ENCODE peak calls at places on chromosome 18, in nine cellular contexts. One of them, this sample, is unnamed.

GRCh38 chr18:12628706-12629702 is 28.9 kb downstream of the SPIRE1 start:
- DNase-seq in cardiac muscle cell: peak; percentile 48
- DNase-seq in stomach: no peak
- DNase-seq in H9: no peak
- DNase-seq in naive thymus-derived CD4-positive, alpha-beta T cell: no peak
- DNase-seq in heart right ventricle: no peak
- DNase-seq in sigmoid colon: no peak
- DNase-seq in lower lobe of right lung: no peak
- DNase-seq in Peyer's patch: no peak
- DNase-seq in this sample: no peak

GRCh38 chr18:33749831-33750230 is 171.8 kb downstream of the ASXL3 start:
- DNase-seq in sigmoid colon: peak; percentile 30
- DNase-seq in heart right ventricle: no peak
- DNase-seq in H9: no peak
- DNase-seq in naive thymus-derived CD4-positive, alpha-beta T cell: no peak
- DNase-seq in lower lobe of right lung: no peak
- DNase-seq in stomach: no peak
- DNase-seq in cardiac muscle cell: no peak
- DNase-seq in Peyer's patch: no peak
- DNase-seq in this sample: no peak

GRCh38 chr18:62325806-62326645 is 916 bp downstream of the TNFRSF11A start:
- DNase-seq in naive thymus-derived CD4-positive, alpha-beta T cell: no peak
- DNase-seq in Peyer's patch: peak; percentile 66
- DNase-seq in cardiac muscle cell: no peak
- DNase-seq in heart right ventricle: no peak
- DNase-seq in H9: no peak
- DNase-seq in lower lobe of right lung: no peak
- DNase-seq in stomach: no peak
- DNase-seq in sigmoid colon: no peak
- DNase-seq in this sample: no peak

GRCh38 chr18:30527226-30527625 is 515.3 kb downstream of the DSC3 start:
- DNase-seq in sigmoid colon: no peak
- DNase-seq in cardiac muscle cell: no peak
- DNase-seq in heart right ventricle: no peak
- DNase-seq in naive thymus-derived CD4-positive, alpha-beta T cell: no peak
- DNase-seq in Peyer's patch: no peak
- DNase-seq in lower lobe of right lung: no peak
- DNase-seq in H9: no peak
- DNase-seq in stomach: no peak
- DNase-seq in this sample: no peak

GRCh38 chr18:79750980-79751571 is 46.7 kb upstream of the KCNG2 start:
- DNase-seq in stomach: peak; percentile 83
- DNase-seq in heart right ventricle: no peak
- DNase-seq in naive thymus-derived CD4-positive, alpha-beta T cell: no peak
- DNase-seq in H9: no peak
- DNase-seq in lower lobe of right lung: no peak
- DNase-seq in cardiac muscle cell: no peak
- DNase-seq in sigmoid colon: peak; percentile 54
- DNase-seq in Peyer's patch: peak; percentile 93
- DNase-seq in this sample: no peak

GRCh38 chr18:9952633-9953416 is 39.0 kb downstream of the VAPA start:
- DNase-seq in naive thymus-derived CD4-positive, alpha-beta T cell: no peak
- DNase-seq in H9: no peak
- DNase-seq in stomach: no peak
- DNase-seq in sigmoid colon: no peak
- DNase-seq in lower lobe of right lung: no peak
- DNase-seq in Peyer's patch: no peak
- DNase-seq in cardiac muscle cell: no peak
- DNase-seq in heart right ventricle: no peak
- DNase-seq in this sample: no peak

GRCh38 chr18:50099725-50100414 is 95.1 kb downstream of the MYO5B start:
- DNase-seq in naive thymus-derived CD4-positive, alpha-beta T cell: no peak
- DNase-seq in stomach: no peak
- DNase-seq in H9: no peak
- DNase-seq in lower lobe of right lung: no peak
- DNase-seq in heart right ventricle: no peak
- DNase-seq in Peyer's patch: no peak
- DNase-seq in sigmoid colon: no peak
- DNase-seq in cardiac muscle cell: no peak
- DNase-seq in this sample: peak; percentile 3

GRCh38 chr18:374735-375168 is 106.9 kb upstream of the THOC1 start:
- DNase-seq in cardiac muscle cell: peak; percentile 24
- DNase-seq in heart right ventricle: no peak
- DNase-seq in sigmoid colon: peak; percentile 86
- DNase-seq in stomach: no peak
- DNase-seq in Peyer's patch: no peak
- DNase-seq in naive thymus-derived CD4-positive, alpha-beta T cell: no peak
- DNase-seq in lower lobe of right lung: no peak
- DNase-seq in H9: no peak
- DNase-seq in this sample: no peak

GRCh38 chr18:79873449-79874110 is 75.8 kb downstream of the KCNG2 start:
- DNase-seq in lower lobe of right lung: no peak
- DNase-seq in H9: peak; percentile 46
- DNase-seq in naive thymus-derived CD4-positive, alpha-beta T cell: no peak
- DNase-seq in heart right ventricle: no peak
- DNase-seq in cardiac muscle cell: no peak
- DNase-seq in stomach: no peak
- DNase-seq in Peyer's patch: no peak
- DNase-seq in sigmoid colon: no peak
- DNase-seq in this sample: no peak

GRCh38 chr18:26483633-26484032 is 64.7 kb downstream of the KCTD1 start:
- DNase-seq in lower lobe of right lung: no peak
- DNase-seq in stomach: no peak
- DNase-seq in cardiac muscle cell: peak; percentile 49
- DNase-seq in H9: no peak
- DNase-seq in heart right ventricle: no peak
- DNase-seq in sigmoid colon: no peak
- DNase-seq in naive thymus-derived CD4-positive, alpha-beta T cell: no peak
- DNase-seq in Peyer's patch: no peak
- DNase-seq in this sample: no peak

GRCh38 chr18:23422751-23423418 is 30.2 kb upstream of the RIOK3 start:
- DNase-seq in lower lobe of right lung: peak; percentile 86
- DNase-seq in sigmoid colon: no peak
- DNase-seq in naive thymus-derived CD4-positive, alpha-beta T cell: no peak
- DNase-seq in heart right ventricle: no peak
- DNase-seq in stomach: peak; percentile 57
- DNase-seq in Peyer's patch: peak; percentile 86
- DNase-seq in H9: no peak
- DNase-seq in cardiac muscle cell: peak; percentile 38
- DNase-seq in this sample: no peak

GRCh38 chr18:3720818-3721545 is 271.0 kb downstream of the TGIF1 start:
- DNase-seq in naive thymus-derived CD4-positive, alpha-beta T cell: no peak
- DNase-seq in H9: no peak
- DNase-seq in lower lobe of right lung: no peak
- DNase-seq in Peyer's patch: no peak
- DNase-seq in cardiac muscle cell: no peak
- DNase-seq in sigmoid colon: no peak
- DNase-seq in stomach: no peak
- DNase-seq in heart right ventricle: no peak
- DNase-seq in this sample: no peak

GRCh38 chr18:35502062-35502461 is 4.3 kb upstream of the INO80C start:
- DNase-seq in sigmoid colon: no peak
- DNase-seq in naive thymus-derived CD4-positive, alpha-beta T cell: no peak
- DNase-seq in cardiac muscle cell: no peak
- DNase-seq in H9: no peak
- DNase-seq in Peyer's patch: no peak
- DNase-seq in heart right ventricle: no peak
- DNase-seq in stomach: no peak
- DNase-seq in lower lobe of right lung: no peak
- DNase-seq in this sample: no peak

GRCh38 chr18:22503803-22504202 is 86.1 kb upstream of the CTAGE1 start:
- DNase-seq in cardiac muscle cell: peak; percentile 94
- DNase-seq in H9: no peak
- DNase-seq in stomach: no peak
- DNase-seq in lower lobe of right lung: no peak
- DNase-seq in sigmoid colon: no peak
- DNase-seq in naive thymus-derived CD4-positive, alpha-beta T cell: no peak
- DNase-seq in heart right ventricle: peak; percentile 57
- DNase-seq in Peyer's patch: no peak
- DNase-seq in this sample: no peak

GRCh38 chr18:2303517-2304238 is 267.6 kb downstream of the METTL4 start:
- DNase-seq in stomach: no peak
- DNase-seq in Peyer's patch: no peak
- DNase-seq in naive thymus-derived CD4-positive, alpha-beta T cell: no peak
- DNase-seq in lower lobe of right lung: no peak
- DNase-seq in sigmoid colon: no peak
- DNase-seq in heart right ventricle: no peak
- DNase-seq in H9: no peak
- DNase-seq in cardiac muscle cell: peak; percentile 26
- DNase-seq in this sample: no peak

GRCh38 chr18:22253156-22253555 is 83.8 kb downstream of the GATA6 start:
- DNase-seq in stomach: no peak
- DNase-seq in heart right ventricle: no peak
- DNase-seq in naive thymus-derived CD4-positive, alpha-beta T cell: no peak
- DNase-seq in lower lobe of right lung: no peak
- DNase-seq in cardiac muscle cell: peak; percentile 33
- DNase-seq in Peyer's patch: no peak
- DNase-seq in H9: no peak
- DNase-seq in sigmoid colon: no peak
- DNase-seq in this sample: no peak

GRCh38 chr18:57789105-57789504 is 14.0 kb downstream of the ATP8B1 start:
- DNase-seq in lower lobe of right lung: no peak
- DNase-seq in stomach: no peak
- DNase-seq in heart right ventricle: no peak
- DNase-seq in naive thymus-derived CD4-positive, alpha-beta T cell: no peak
- DNase-seq in sigmoid colon: no peak
- DNase-seq in Peyer's patch: no peak
- DNase-seq in cardiac muscle cell: peak; percentile 41
- DNase-seq in H9: no peak
- DNase-seq in this sample: no peak

GRCh38 chr18:63832470-63832869 is 55.0 kb upstream of the SERPINB2 start:
- DNase-seq in lower lobe of right lung: no peak
- DNase-seq in H9: no peak
- DNase-seq in cardiac muscle cell: no peak
- DNase-seq in Peyer's patch: no peak
- DNase-seq in sigmoid colon: no peak
- DNase-seq in naive thymus-derived CD4-positive, alpha-beta T cell: no peak
- DNase-seq in heart right ventricle: no peak
- DNase-seq in stomach: no peak
- DNase-seq in this sample: no peak

GRCh38 chr18:39622431-39622830 is 2056.8 kb upstream of the CELF4 start:
- DNase-seq in stomach: no peak
- DNase-seq in heart right ventricle: no peak
- DNase-seq in sigmoid colon: no peak
- DNase-seq in H9: no peak
- DNase-seq in Peyer's patch: no peak
- DNase-seq in cardiac muscle cell: peak; percentile 49
- DNase-seq in naive thymus-derived CD4-positive, alpha-beta T cell: no peak
- DNase-seq in lower lobe of right lung: no peak
- DNase-seq in this sample: no peak

GRCh38 chr18:58132595-58133191 is 88.7 kb downstream of the NEDD4L start:
- DNase-seq in heart right ventricle: no peak
- DNase-seq in Peyer's patch: no peak
- DNase-seq in sigmoid colon: no peak
- DNase-seq in cardiac muscle cell: peak; percentile 3
- DNase-seq in stomach: no peak
- DNase-seq in lower lobe of right lung: no peak
- DNase-seq in naive thymus-derived CD4-positive, alpha-beta T cell: no peak
- DNase-seq in H9: no peak
- DNase-seq in this sample: no peak

GRCh38 chr18:27057459-27058302 is 127.4 kb downstream of the CHST9 start:
- DNase-seq in Peyer's patch: no peak
- DNase-seq in H9: no peak
- DNase-seq in cardiac muscle cell: no peak
- DNase-seq in stomach: no peak
- DNase-seq in heart right ventricle: peak; percentile 23
- DNase-seq in lower lobe of right lung: no peak
- DNase-seq in sigmoid colon: no peak
- DNase-seq in naive thymus-derived CD4-positive, alpha-beta T cell: no peak
- DNase-seq in this sample: no peak

GRCh38 chr18:59867337-59868104 is 32.3 kb upstream of the PMAIP1 start:
- DNase-seq in stomach: no peak
- DNase-seq in naive thymus-derived CD4-positive, alpha-beta T cell: no peak
- DNase-seq in heart right ventricle: no peak
- DNase-seq in H9: no peak
- DNase-seq in Peyer's patch: no peak
- DNase-seq in lower lobe of right lung: no peak
- DNase-seq in sigmoid colon: no peak
- DNase-seq in cardiac muscle cell: no peak
- DNase-seq in this sample: no peak
- H3K4me1 ChIP-seq in stomach: no peaks in the 10 kb centered on the region
- H3K4me1 ChIP-seq in naive thymus-derived CD4-positive, alpha-beta T cell: no peaks in the 10 kb centered on the region
- H3K4me1 ChIP-seq in heart right ventricle: no peaks in the 10 kb centered on the region
- H3K4me1 ChIP-seq in H9: peaks cover 21% of the 10 kb centered on the region
- H3K4me1 ChIP-seq in Peyer's patch: no peaks in the 10 kb centered on the region
- H3K4me1 ChIP-seq in lower lobe of right lung: no peaks in the 10 kb centered on the region
- H3K4me1 ChIP-seq in sigmoid colon: no peaks in the 10 kb centered on the region
- H3K4me1 ChIP-seq in cardiac muscle cell: peaks cover 5% of the 10 kb centered on the region
- H3K4me1 ChIP-seq in this sample: no peaks in the 10 kb centered on the region

DNA sequence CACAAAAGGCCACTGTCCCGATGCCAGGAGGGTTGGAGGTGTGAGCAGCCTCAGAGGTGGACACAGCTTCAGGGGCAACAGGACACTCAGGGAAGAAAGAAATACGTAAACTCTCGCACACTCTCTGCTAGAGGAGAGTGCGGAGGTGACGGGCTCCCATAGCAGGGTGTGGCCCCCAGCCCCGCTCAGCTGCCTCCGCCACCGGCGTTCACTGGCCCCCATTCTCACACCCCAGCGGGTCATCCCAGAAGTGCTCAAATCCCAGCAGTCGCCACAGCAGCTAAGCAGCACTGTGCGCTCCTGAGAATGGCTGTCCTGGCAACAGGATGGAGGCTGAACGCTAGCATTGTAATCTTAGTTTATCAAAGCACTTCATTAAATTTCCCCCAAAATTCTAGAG is 315.6 kb upstream of the SALL3 start:
- DNase-seq in H9: no peak
- DNase-seq in stomach: no peak
- DNase-seq in heart right ventricle: no peak
- DNase-seq in sigmoid colon: no peak
- DNase-seq in naive thymus-derived CD4-positive, alpha-beta T cell: no peak
- DNase-seq in Peyer's patch: no peak
- DNase-seq in cardiac muscle cell: no peak
- DNase-seq in lower lobe of right lung: no peak
- DNase-seq in this sample: no peak
- H3K9me3 ChIP-seq in H9: no peaks in the 10 kb centered on the region
- H3K9me3 ChIP-seq in stomach: no peaks in the 10 kb centered on the region
- H3K9me3 ChIP-seq in heart right ventricle: no peaks in the 10 kb centered on the region
- H3K9me3 ChIP-seq in sigmoid colon: no peaks in the 10 kb centered on the region
- H3K9me3 ChIP-seq in naive thymus-derived CD4-positive, alpha-beta T cell: no peaks in the 10 kb centered on the region
- H3K9me3 ChIP-seq in Peyer's patch: no peaks in the 10 kb centered on the region
- H3K9me3 ChIP-seq in cardiac muscle cell: no peaks in the 10 kb centered on the region
- H3K9me3 ChIP-seq in lower lobe of right lung: no peaks in the 10 kb centered on the region
- H3K9me3 ChIP-seq in this sample: no peaks in the 10 kb centered on the region

GRCh38 chr18:46199515-46200147 is 95.4 kb downstream of the HAUS1 start:
- DNase-seq in Peyer's patch: no peak
- DNase-seq in cardiac muscle cell: peak; percentile 54
- DNase-seq in H9: no peak
- DNase-seq in heart right ventricle: no peak
- DNase-seq in sigmoid colon: no peak
- DNase-seq in stomach: no peak
- DNase-seq in lower lobe of right lung: no peak
- DNase-seq in naive thymus-derived CD4-positive, alpha-beta T cell: no peak
- DNase-seq in this sample: peak; percentile 53

GRCh38 chr18:46196627-46197243 is 92.5 kb downstream of the HAUS1 start:
- DNase-seq in H9: no peak
- DNase-seq in heart right ventricle: no peak
- DNase-seq in lower lobe of right lung: no peak
- DNase-seq in Peyer's patch: no peak
- DNase-seq in naive thymus-derived CD4-positive, alpha-beta T cell: no peak
- DNase-seq in sigmoid colon: no peak
- DNase-seq in stomach: no peak
- DNase-seq in cardiac muscle cell: no peak
- DNase-seq in this sample: no peak
- H3K4me1 ChIP-seq in H9: no peaks in the 10 kb centered on the region
- H3K4me1 ChIP-seq in heart right ventricle: peaks cover 39% of the 10 kb centered on the region
- H3K4me1 ChIP-seq in lower lobe of right lung: peaks cover 9% of the 10 kb centered on the region
- H3K4me1 ChIP-seq in Peyer's patch: no peaks in the 10 kb centered on the region
- H3K4me1 ChIP-seq in naive thymus-derived CD4-positive, alpha-beta T cell: peaks cover 4% of the 10 kb centered on the region
- H3K4me1 ChIP-seq in sigmoid colon: peaks cover 24% of the 10 kb centered on the region
- H3K4me1 ChIP-seq in stomach: peaks cover 55% of the 10 kb centered on the region
- H3K4me1 ChIP-seq in cardiac muscle cell: no peaks in the 10 kb centered on the region
- H3K4me1 ChIP-seq in this sample: peaks cover 12% of the 10 kb centered on the region

GRCh38 chr18:55974521-55974920 is 386.5 kb upstream of the TCF4 start:
- DNase-seq in cardiac muscle cell: no peak
- DNase-seq in Peyer's patch: no peak
- DNase-seq in sigmoid colon: no peak
- DNase-seq in lower lobe of right lung: no peak
- DNase-seq in naive thymus-derived CD4-positive, alpha-beta T cell: no peak
- DNase-seq in stomach: no peak
- DNase-seq in heart right ventricle: no peak
- DNase-seq in H9: no peak
- DNase-seq in this sample: no peak
- H3K9me3 ChIP-seq in cardiac muscle cell: no peaks in the 10 kb centered on the region
- H3K9me3 ChIP-seq in Peyer's patch: no peaks in the 10 kb centered on the region
- H3K9me3 ChIP-seq in sigmoid colon: no peaks in the 10 kb centered on the region
- H3K9me3 ChIP-seq in lower lobe of right lung: no peaks in the 10 kb centered on the region
- H3K9me3 ChIP-seq in naive thymus-derived CD4-positive, alpha-beta T cell: no peaks in the 10 kb centered on the region
- H3K9me3 ChIP-seq in stomach: no peaks in the 10 kb centered on the region
- H3K9me3 ChIP-seq in heart right ventricle: no peaks in the 10 kb centered on the region
- H3K9me3 ChIP-seq in H9: no peaks in the 10 kb centered on the region
- H3K9me3 ChIP-seq in this sample: no peaks in the 10 kb centered on the region